ENCODE peak calls at places on chromosomes 7 and 10, in four cellular contexts. X is K562, B is HepG2, O is GM12878. Z is an unnamed sample.
A peak's percentile ranks its signal among the peaks of the same experiment; 100 is the strongest.

GRCh38 chr10:62437696-62438095 is 63.5 kb downstream of the ZNF365 start:
- DNase-seq in X (peak; percentile 48), O (no peak), B (peak; percentile 41), Z (no peak)

GRCh38 chr10:116104210-116104932 is 168.6 kb downstream of the GFRA1 start:
- DNase-seq in O (no peak), X (no peak), B (no peak), Z (no peak)

GRCh38 chr10:54026340-54026739 is 774.7 kb downstream of the PCDH15 start:
- DNase-seq in X (no peak), O (no peak), B (no peak), Z (no peak)

GRCh38 chr10:80497187-80498038 is 40.3 kb upstream of the SH2D4B start:
- DNase-seq in O (no peak), B (no peak), X (peak; percentile 96), Z (no peak)

GRCh38 chr7:73973091-73973490 is 54.9 kb upstream of the ELN start:
- DNase-seq in O (no peak), B (no peak), X (no peak), Z (no peak)

GRCh38 chr7:30175171-30175570 is 40.4 kb downstream of the MTURN start:
- DNase-seq in O (no peak), B (no peak), X (no peak), Z (no peak)

GRCh38 chr7:157253850-157254249 is 83.0 kb upstream of the DNAJB6 start:
- DNase-seq in B (no peak), O (no peak), X (no peak), Z (no peak)

GRCh38 chr7:121385800-121386179 is 10.3 kb downstream of the FAM3C start:
- DNase-seq in O (peak; percentile 76), X (no peak), B (no peak), Z (no peak)

GRCh38 chr10:21399392-21400015 is 126.0 kb downstream of the SKIDA1 start:
- DNase-seq in X (no peak), O (no peak), B (peak; percentile 66), Z (no peak)

GRCh38 chr10:13658256-13658655 is 71.5 kb downstream of the PRPF18 start:
- DNase-seq in B (no peak), O (no peak), X (no peak), Z (no peak)

GRCh38 chr10:10831085-10831484 is 186.6 kb upstream of the CELF2 start:
- DNase-seq in O (no peak), X (no peak), B (no peak), Z (no peak)

GRCh38 chr10:48253970-48254657 is 20.4 kb downstream of the FRMPD2 start:
- DNase-seq in B (no peak), O (no peak), X (no peak), Z (no peak)

GRCh38 chr10:89536013-89536354 is 590 bp upstream of the SLC16A12 start:
- DNase-seq in X (no peak), B (no peak), O (no peak), Z (no peak)

GRCh38 chr7:139328375-139328774 is 12.8 kb upstream of the FMC1 start:
- DNase-seq in X (no peak), O (no peak), B (no peak), Z (no peak)

GRCh38 chr7:23864984-23865383 is 155.0 kb downstream of the STK31 start:
- DNase-seq in X (no peak), O (no peak), B (no peak), Z (no peak)

GRCh38 chr7:5431485-5432118 is 8.0 kb upstream of the TNRC18 start:
- DNase-seq in X (no peak), B (no peak), O (no peak), Z (no peak)

GRCh38 chr10:97024181-97025073 is 161.3 kb downstream of the SLIT1 start:
- DNase-seq in B (no peak), O (peak; percentile 28), X (no peak), Z (no peak)

GRCh38 chr7:1844336-1844955 is 174.4 kb downstream of the ELFN1 start:
- DNase-seq in O (no peak), B (no peak), X (peak; percentile 6), Z (peak; percentile 8)

GRCh38 chr10:131946880-131947279 is 34.8 kb downstream of the BNIP3 start:
- DNase-seq in O (no peak), X (no peak), B (no peak), Z (no peak)

GRCh38 chr7:130894146-130895005 is 160.4 kb upstream of the KLF14 start:
- DNase-seq in B (peak; percentile 65), O (no peak), X (peak; percentile 54), Z (peak; percentile 34)

GRCh38 chr7:38507379-38507778 is 123.8 kb downstream of the AMPH start:
- DNase-seq in O (no peak), B (no peak), X (no peak), Z (no peak)

GRCh38 chr7:125057974-125058373 is 128.3 kb upstream of the POT1 start:
- DNase-seq in B (peak; percentile 13), X (no peak), O (no peak), Z (no peak)

GRCh38 chr10:92011560-92012214 is 88.1 kb downstream of the BTAF1 start:
- DNase-seq in O (no peak), X (peak; percentile 29), B (peak; percentile 12), Z (no peak)

GRCh38 chr7:152583006-152583405 is 92.9 kb downstream of the XRCC2 start:
- DNase-seq in X (no peak), O (no peak), B (no peak), Z (no peak)

GRCh38 chr7:152577339-152577738 is 98.6 kb downstream of the XRCC2 start:
- DNase-seq in O (no peak), X (no peak), B (no peak), Z (no peak)

GRCh38 chr7:152574892-152575511 is 100.9 kb downstream of the XRCC2 start:
- DNase-seq in B (no peak), O (peak; percentile 56), X (no peak), Z (no peak)

GRCh38 chr7:152579070-152579469 is 96.9 kb downstream of the XRCC2 start:
- DNase-seq in X (no peak), O (no peak), B (no peak), Z (no peak)
- TF ChIP-seq CBFB in X (no peak), O (no peak), B (no peak), Z (no peak)

GRCh38 chr10:121167534-121168243 is 316.5 kb downstream of the WDR11 start:
- DNase-seq in O (no peak), X (no peak), B (no peak), Z (no peak)

GRCh38 chr10:121165276-121165675 is 314.1 kb downstream of the WDR11 start:
- DNase-seq in B (no peak), O (no peak), X (no peak), Z (no peak)

GRCh38 chr10:121169406-121169805 is 318.2 kb downstream of the WDR11 start:
- DNase-seq in B (no peak), X (no peak), O (no peak), Z (no peak)

GRCh38 chr10:121171825-121172224 is 320.7 kb downstream of the WDR11 start:
- DNase-seq in X (no peak), O (no peak), B (no peak), Z (no peak)

GRCh38 chr10:121168513-121169216 is 317.5 kb downstream of the WDR11 start:
- DNase-seq in O (no peak), X (no peak), B (no peak), Z (peak; percentile 45)
- TF ChIP-seq ATF3 in O (no peak), X (no peak), B (no peak), Z (no peak)

GRCh38 chr10:77909755-77910375 is 16.7 kb downstream of the DLG5 start:
- DNase-seq in O (no peak), B (peak; percentile 91), X (peak; percentile 89), Z (no peak)

GRCh38 chr10:77913090-77913489 is 13.5 kb downstream of the DLG5 start:
- DNase-seq in O (no peak), X (no peak), B (no peak), Z (no peak)

GRCh38 chr10:77911535-77912123 is 14.9 kb downstream of the DLG5 start:
- DNase-seq in B (peak; percentile 77), X (peak; percentile 62), O (no peak), Z (no peak)

GRCh38 chr10:77910524-77911145 is 15.9 kb downstream of the DLG5 start:
- DNase-seq in B (no peak), O (no peak), X (no peak), Z (no peak)

GRCh38 chr10:77912576-77912975 is 14.0 kb downstream of the DLG5 start:
- DNase-seq in X (no peak), O (no peak), B (no peak), Z (no peak)
- TF ChIP-seq CBFB in X (no peak), O (no peak), B (no peak), Z (no peak)

GRCh38 chr10:75408512-75408881 is 6.9 kb upstream of the ZNF503 start:
- DNase-seq in X (peak; percentile 37), B (no peak), O (no peak), Z (peak; percentile 26)
- TF ChIP-seq ATF3 in X (no peak), B (no peak), O (no peak), Z (no peak)

Z was measured in WTC11.